ENCODE peak calls at places on chromosome 2, in ten cellular contexts. F is AG04450, K is left colon, E is KG1, B is HT1080, D is NCI-H774, R is endothelial cell, Z is heart left ventricle, X is SK-MEL-5, M is OCI-LY7. A is an unnamed sample.

GRCh38 chr2:219123356-219124143 is 37.1 kb downstream of the NHEJ1 start:
- DNase-seq in E (no peak), X (no peak), D (no peak), Z (no peak), F (no peak), R (no peak), M (no peak), K (peak; percentile 78), B (no peak), A (no peak)

GRCh38 chr2:66641685-66642084 is 206.8 kb downstream of the MEIS1 start:
- DNase-seq in X (no peak), R (no peak), D (no peak), B (no peak), Z (no peak), F (no peak), E (no peak), M (no peak), K (no peak), A (no peak)

GRCh38 chr2:197089659-197090058 is 163.2 kb upstream of the PGAP1 start:
- DNase-seq in M (no peak), D (no peak), E (no peak), Z (no peak), R (no peak), B (no peak), F (no peak), X (no peak), K (no peak), A (no peak)

GRCh38 chr2:120322329-120322728 is 23.6 kb upstream of the INHBB start:
- DNase-seq in R (no peak), E (no peak), D (no peak), K (no peak), B (no peak), F (no peak), Z (no peak), M (no peak), X (no peak), A (no peak)

GRCh38 chr2:179017958-179018357 is 32.0 kb downstream of the CCDC141 start:
- DNase-seq in E (no peak), X (no peak), F (no peak), Z (no peak), M (no peak), K (no peak), D (no peak), R (no peak), B (no peak), A (no peak)

GRCh38 chr2:15040429-15041084 is 408.0 kb downstream of the LRATD1 start:
- DNase-seq in Z (no peak), E (no peak), B (no peak), D (no peak), R (no peak), M (no peak), F (no peak), K (no peak), X (no peak), A (no peak)

GRCh38 chr2:207142461-207142860 is 23.3 kb downstream of the KLF7 start:
- DNase-seq in X (peak; percentile 65), F (no peak), R (no peak), E (no peak), K (no peak), Z (no peak), M (no peak), B (no peak), D (no peak), A (no peak)

GRCh38 chr2:238107525-238108422 is 7.6 kb downstream of the ESPNL start:
- DNase-seq in E (no peak), K (peak; percentile 72), Z (no peak), R (no peak), X (no peak), B (no peak), F (no peak), D (no peak), M (peak; percentile 92), A (no peak)

GRCh38 chr2:67840460-67841068 is 222.2 kb downstream of the C1D start:
- DNase-seq in B (peak; percentile 70), F (peak; percentile 59), Z (peak; percentile 70), M (peak; percentile 65), X (peak; percentile 85), E (peak; percentile 20), D (peak; percentile 55), R (peak; percentile 75), K (peak; percentile 42), A (peak; percentile 61)

GRCh38 chr2:187302619-187303018 is 145.4 kb downstream of the CALCRL start:
- DNase-seq in F (no peak), D (no peak), R (no peak), K (no peak), Z (peak; percentile 20), E (no peak), B (peak; percentile 64), X (no peak), M (no peak), A (no peak)

GRCh38 chr2:18369750-18370149 is 190.7 kb downstream of the RDH14 start:
- DNase-seq in D (no peak), R (no peak), K (no peak), B (peak; percentile 82), M (no peak), F (no peak), X (no peak), Z (no peak), E (no peak), A (no peak)

GRCh38 chr2:214731008-214731407 is 78.5 kb downstream of the BARD1 start:
- DNase-seq in X (no peak), B (no peak), M (no peak), Z (no peak), F (no peak), R (no peak), E (no peak), D (no peak), K (no peak), A (no peak)

GRCh38 chr2:80199504-80199903 is 105.0 kb downstream of the LRRTM1 start:
- DNase-seq in D (no peak), K (no peak), R (no peak), B (no peak), F (no peak), M (no peak), E (no peak), X (no peak), Z (no peak), A (no peak)

GRCh38 chr2:109637749-109638570 is 23.8 kb downstream of the SOWAHC start:
- DNase-seq in Z (no peak), E (no peak), M (no peak), F (no peak), B (peak; percentile 35), X (no peak), D (no peak), K (no peak), R (no peak), A (no peak)

GRCh38 chr2:1591978-1592907 is 152.1 kb downstream of the PXDN start:
- DNase-seq in B (no peak), K (peak; percentile 71), M (peak; percentile 13), X (peak; percentile 81), E (no peak), R (peak; percentile 71), D (no peak), F (peak; percentile 48), Z (peak; percentile 83), A (peak; percentile 82)

GRCh38 chr2:235934059-235934896 is 233.9 kb downstream of the GBX2 start:
- DNase-seq in D (no peak), Z (no peak), X (no peak), F (no peak), B (no peak), K (no peak), M (no peak), R (no peak), E (no peak), A (no peak)

GRCh38 chr2:36338827-36339145 is 16.8 kb upstream of the CRIM1 start:
- DNase-seq in E (no peak), X (no peak), D (no peak), K (no peak), R (no peak), B (peak; percentile 87), M (no peak), Z (no peak), F (no peak), A (no peak)

GRCh38 chr2:102099536-102100293 is 42.8 kb upstream of the IL1R1 start:
- DNase-seq in B (no peak), R (no peak), E (no peak), X (no peak), D (no peak), K (no peak), Z (no peak), M (no peak), F (no peak), A (no peak)

GRCh38 chr2:75605770-75606535 is 40.6 kb upstream of the MRPL19 start:
- DNase-seq in F (peak; percentile 93), Z (no peak), M (no peak), R (no peak), E (no peak), D (no peak), X (peak; percentile 16), K (no peak), B (peak; percentile 98), A (no peak)

GRCh38 chr2:125581561-125581960 is 1074.4 kb upstream of the GYPC start:
- DNase-seq in F (no peak), B (no peak), D (peak; percentile 14), X (no peak), K (no peak), M (no peak), Z (no peak), R (no peak), E (no peak), A (no peak)

GRCh38 chr2:207993141-207993763 is 32.1 kb downstream of the PLEKHM3 start:
- DNase-seq in B (peak; percentile 68), D (no peak), K (no peak), Z (no peak), R (no peak), E (no peak), M (peak; percentile 10), X (no peak), F (no peak), A (no peak)

GRCh38 chr2:179412116-179412515 is 147.5 kb upstream of the SESTD1 start:
- DNase-seq in D (no peak), X (no peak), Z (no peak), M (no peak), R (no peak), E (no peak), K (no peak), F (peak; percentile 6), B (no peak), A (no peak)

GRCh38 chr2:9945596-9945995 is 5.9 kb upstream of the GRHL1 start:
- DNase-seq in B (no peak), D (no peak), M (no peak), X (no peak), Z (no peak), R (no peak), E (no peak), F (no peak), K (no peak), A (no peak)

GRCh38 chr2:212392544-212392943 is 146.1 kb downstream of the ERBB4 start:
- DNase-seq in E (no peak), D (no peak), F (no peak), R (no peak), X (no peak), M (no peak), K (no peak), Z (no peak), B (no peak), A (no peak)

GRCh38 chr2:120498576-120499394 is 152.8 kb downstream of the INHBB start:
- DNase-seq in K (no peak), M (no peak), R (no peak), Z (no peak), F (no peak), D (no peak), X (no peak), E (no peak), B (no peak), A (no peak)

GRCh38 chr2:59032469-59032868 is 791.3 kb upstream of the FANCL start:
- DNase-seq in X (no peak), Z (no peak), B (no peak), F (no peak), M (no peak), R (no peak), K (no peak), E (no peak), D (peak; percentile 13), A (no peak)

GRCh38 chr2:79627237-79627636 is 114.4 kb downstream of the CTNNA2 start:
- DNase-seq in X (no peak), F (no peak), K (no peak), R (no peak), E (peak; percentile 30), Z (no peak), D (no peak), B (no peak), M (no peak), A (no peak)

GRCh38 chr2:170292415-170292814 is 114.5 kb downstream of the MYO3B start:
- DNase-seq in R (no peak), F (no peak), E (no peak), X (no peak), M (no peak), B (no peak), Z (no peak), K (no peak), D (no peak), A (no peak)

A was measured in prostate gland.